ENCODE peak calls at places on chromosomes 3 and 15, in eight cellular contexts. E is progenitor cell of endocrine pancreas, D is transverse colon, L is cardiac muscle cell, R is nephron progenitor cell, K is IMR-90, Z is kidney epithelial cell, V is psoas muscle. C is an unnamed sample.

GRCh38 chr3:155504682-155505081 is 211.2 kb upstream of the STRIT1 start:
- DNase-seq in E (no peak), D (no peak), L (no peak), R (no peak), K (no peak), Z (no peak), V (no peak), C (no peak)

GRCh38 chr3:185813691-185814215 is 11.1 kb downstream of the IGF2BP2 start:
- DNase-seq in E (no peak), D (no peak), L (peak), R (no peak), K (peak), Z (no peak), V (no peak), C (no peak)

GRCh38 chr15:72375501-72375845 is 341 bp downstream of the HEXA start:
- DNase-seq in E (no peak), D (peak), L (no peak), R (no peak), K (no peak), Z (no peak), V (no peak), C (no peak)

GRCh38 chr15:69908518-69909420 is 188.9 kb downstream of the TLE3 start:
- DNase-seq in E (no peak), D (no peak), L (no peak), R (no peak), K (no peak), Z (no peak), V (no peak), C (no peak)

GRCh38 chr3:60147249-60147648 is 1097.4 kb upstream of the CFAP20DC start:
- DNase-seq in E (no peak), D (no peak), L (no peak), R (no peak), K (no peak), Z (no peak), V (no peak), C (no peak)

GRCh38 chr15:63718590-63719035 is 115.1 kb downstream of the HERC1 start:
- DNase-seq in E (no peak), D (no peak), L (no peak), R (no peak), K (peak), Z (peak), V (no peak), C (no peak)

GRCh38 chr15:81268881-81269601 is 54.9 kb downstream of the STARD5 start:
- DNase-seq in E (no peak), D (no peak), L (no peak), R (no peak), K (no peak), Z (no peak), V (no peak), C (no peak)

GRCh38 chr15:82538961-82539689 is 1.1 kb downstream of the RPS17 start:
- DNase-seq in E (no peak), D (no peak), L (no peak), R (peak), K (no peak), Z (no peak), V (no peak), C (no peak)

GRCh38 chr3:55191911-55192787 is 264.3 kb upstream of the LRTM1 start:
- DNase-seq in E (no peak), D (no peak), L (no peak), R (no peak), K (peak), Z (peak), V (no peak), C (no peak)

GRCh38 chr15:73264881-73265280 is 103.9 kb downstream of the HCN4 start:
- DNase-seq in E (no peak), D (no peak), L (no peak), R (no peak), K (no peak), Z (no peak), V (no peak), C (no peak)

GRCh38 chr3:55160241-55160877 is 232.5 kb upstream of the LRTM1 start:
- DNase-seq in E (no peak), D (peak), L (no peak), R (peak), K (peak), Z (peak), V (peak), C (no peak)

GRCh38 chr3:10764314-10765051 is 51.5 kb upstream of the SLC6A11 start:
- DNase-seq in E (no peak), D (no peak), L (no peak), R (no peak), K (no peak), Z (no peak), V (no peak), C (no peak)

GRCh38 chr3:124535306-124535705 is 194.9 kb upstream of the UMPS start:
- DNase-seq in E (no peak), D (no peak), L (no peak), R (no peak), K (no peak), Z (no peak), V (no peak), C (no peak)

GRCh38 chr3:183635107-183635430 is 354 bp upstream of the KLHL24 start:
- DNase-seq in E (no peak), D (no peak), L (no peak), R (no peak), K (no peak), Z (no peak), V (no peak), C (no peak)

GRCh38 chr15:72852268-72852667 is 68.7 kb upstream of the ADPGK start:
- DNase-seq in E (no peak), D (no peak), L (no peak), R (no peak), K (no peak), Z (no peak), V (no peak), C (no peak)

GRCh38 chr3:12553921-12554391 is 2.9 kb upstream of the MKRN2 start:
- DNase-seq in E (no peak), D (peak), L (no peak), R (no peak), K (no peak), Z (no peak), V (peak), C (no peak)

GRCh38 chr15:70378126-70379031 is 280.7 kb upstream of the TLE3 start:
- DNase-seq in E (no peak), D (no peak), L (no peak), R (no peak), K (no peak), Z (no peak), V (no peak), C (no peak)

GRCh38 chr15:42335074-42335473 is 24.2 kb upstream of the CAPN3 start:
- DNase-seq in E (no peak), D (no peak), L (no peak), R (no peak), K (no peak), Z (no peak), V (no peak), C (no peak)

GRCh38 chr3:102488316-102488715 is 53.5 kb downstream of the ZPLD1 start:
- DNase-seq in E (no peak), D (no peak), L (no peak), R (no peak), K (no peak), Z (no peak), V (no peak), C (no peak)

GRCh38 chr3:66904816-66905543 is 93.1 kb upstream of the KBTBD8 start:
- DNase-seq in E (no peak), D (no peak), L (peak), R (no peak), K (peak), Z (no peak), V (no peak), C (no peak)

GRCh38 chr3:165210132-165210531 is 13.9 kb upstream of the SLITRK3 start:
- DNase-seq in E (no peak), D (no peak), L (no peak), R (no peak), K (no peak), Z (no peak), V (no peak), C (no peak)

GRCh38 chr15:82045179-82045891 is 483 bp downstream of the MEX3B start:
- DNase-seq in E (peak), D (peak), L (peak), R (peak), K (peak), Z (no peak), V (peak), C (no peak)

GRCh38 chr3:132606085-132606484 is 9.0 kb downstream of the ACKR4 start:
- DNase-seq in E (no peak), D (no peak), L (no peak), R (no peak), K (peak), Z (no peak), V (no peak), C (no peak)

GRCh38 chr15:70741677-70742293 is 21.6 kb downstream of the UACA start:
- DNase-seq in E (no peak), D (no peak), L (no peak), R (no peak), K (peak), Z (no peak), V (no peak), C (no peak)

GRCh38 chr15:24772256-24772655 is 96.7 kb downstream of the NPAP1 start:
- DNase-seq in E (no peak), D (no peak), L (peak), R (no peak), K (no peak), Z (no peak), V (no peak), C (no peak)
- TF ChIP-seq CTCF in E (peak), D (no peak), L (no peak), R (no peak), K (no peak), Z (no peak), V (no peak), C (no peak)

GRCh38 chr15:65077291-65077980 is 890 bp downstream of the KBTBD13 start:
- DNase-seq in E (no peak), D (no peak), L (no peak), R (no peak), K (no peak), Z (no peak), V (no peak), C (no peak)

GRCh38 chr15:65076486-65077290 is at the start of gene KBTBD13:
- DNase-seq in E (no peak), D (no peak), L (peak), R (no peak), K (no peak), Z (no peak), V (no peak), C (no peak)

GRCh38 chr15:65079580-65079979 is 3.0 kb downstream of the KBTBD13 start:
- DNase-seq in E (no peak), D (no peak), L (no peak), R (no peak), K (no peak), Z (no peak), V (no peak), C (no peak)

GRCh38 chr15:65081270-65081669 is 4.7 kb downstream of the KBTBD13 start:
- DNase-seq in E (no peak), D (no peak), L (peak), R (no peak), K (no peak), Z (no peak), V (no peak), C (no peak)

GRCh38 chr15:65077981-65078352 is 1.4 kb downstream of the KBTBD13 start:
- DNase-seq in E (peak), D (peak), L (peak), R (peak), K (no peak), Z (no peak), V (peak), C (no peak)
- TF ChIP-seq CTCF in E (peak), D (peak), L (peak), R (peak), K (peak), Z (peak), V (peak), C (no peak)

GRCh38 chr15:96354731-96355560 is 24.4 kb downstream of the NR2F2 start:
- DNase-seq in E (no peak), D (no peak), L (no peak), R (no peak), K (peak), Z (no peak), V (no peak), C (no peak)
- TF ChIP-seq CTCF in E (peak), D (peak), L (peak), R (no peak), K (peak), Z (no peak), V (peak), C (peak)

DNA sequence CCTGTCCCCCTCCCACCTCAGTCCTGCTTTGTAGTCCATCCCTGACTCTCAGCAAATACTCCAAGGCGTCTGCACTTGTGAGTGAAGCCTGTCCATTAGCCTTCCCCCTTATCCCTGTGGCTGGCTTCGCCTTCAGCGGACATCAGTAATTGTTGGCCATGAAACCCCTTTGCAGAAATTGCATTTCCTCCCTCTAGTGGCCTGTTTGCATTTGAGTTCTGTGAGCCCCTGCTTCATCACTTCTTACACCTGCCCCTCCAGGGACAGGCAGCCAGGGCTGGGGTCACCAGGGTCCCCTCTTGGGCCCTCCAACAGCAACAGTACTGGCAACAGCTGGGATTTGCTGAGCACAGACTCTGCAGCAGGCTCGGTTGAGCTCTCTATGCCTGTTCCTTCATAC is 9.0 kb upstream of the LRRK1 start:
- DNase-seq in E (no peak), D (no peak), L (no peak), R (no peak), K (no peak), Z (no peak), V (no peak), C (peak)
- TF ChIP-seq CTCF in E (peak), D (no peak), L (peak), R (peak), K (no peak), Z (peak), V (no peak), C (no peak)

GRCh38 chr3:190322604-190323240 is 476 bp upstream of the CLDN1 start:
- DNase-seq in E (no peak), D (no peak), L (no peak), R (no peak), K (no peak), Z (no peak), V (no peak), C (no peak)
- TF ChIP-seq CTCF in E (no peak), D (no peak), L (no peak), R (peak), K (no peak), Z (no peak), V (no peak), C (no peak)

DNA sequence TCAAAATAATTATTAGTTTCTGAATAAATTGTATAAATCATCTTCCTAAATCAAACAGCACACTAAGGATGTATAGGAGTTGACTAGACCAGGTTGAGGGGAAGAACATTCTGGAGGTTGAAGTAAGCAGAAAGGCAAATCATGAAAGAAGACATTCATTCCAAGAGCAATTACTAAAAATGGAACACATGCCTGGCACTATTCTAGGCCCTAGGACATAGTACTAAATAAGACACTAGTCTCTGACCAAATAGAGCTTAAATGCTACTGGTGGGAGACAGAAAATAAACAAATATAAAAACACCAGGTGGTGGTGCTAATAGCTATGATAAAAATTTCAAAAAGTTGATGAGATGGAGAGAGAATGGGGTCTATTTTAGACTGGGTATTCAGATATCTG is 190.1 kb downstream of the TBC1D5 start:
- DNase-seq in E (no peak), D (no peak), L (no peak), R (no peak), K (no peak), Z (no peak), V (no peak), C (no peak)
- TF ChIP-seq CTCF in E (no peak), D (no peak), L (no peak), R (no peak), K (no peak), Z (no peak), V (no peak), C (no peak)

GRCh38 chr15:78767331-78767951 is 43.8 kb downstream of the ADAMTS7 start:
- DNase-seq in E (no peak), D (peak), L (no peak), R (no peak), K (no peak), Z (no peak), V (peak), C (no peak)
- TF ChIP-seq CTCF in E (no peak), D (no peak), L (no peak), R (no peak), K (no peak), Z (no peak), V (no peak), C (no peak)

GRCh38 chr3:97896547-97896946 is 74.7 kb downstream of the CRYBG3 start:
- DNase-seq in E (no peak), D (no peak), L (no peak), R (no peak), K (no peak), Z (no peak), V (no peak), C (no peak)
- TF ChIP-seq CTCF in E (no peak), D (no peak), L (no peak), R (no peak), K (no peak), Z (no peak), V (no peak), C (no peak)

DNA sequence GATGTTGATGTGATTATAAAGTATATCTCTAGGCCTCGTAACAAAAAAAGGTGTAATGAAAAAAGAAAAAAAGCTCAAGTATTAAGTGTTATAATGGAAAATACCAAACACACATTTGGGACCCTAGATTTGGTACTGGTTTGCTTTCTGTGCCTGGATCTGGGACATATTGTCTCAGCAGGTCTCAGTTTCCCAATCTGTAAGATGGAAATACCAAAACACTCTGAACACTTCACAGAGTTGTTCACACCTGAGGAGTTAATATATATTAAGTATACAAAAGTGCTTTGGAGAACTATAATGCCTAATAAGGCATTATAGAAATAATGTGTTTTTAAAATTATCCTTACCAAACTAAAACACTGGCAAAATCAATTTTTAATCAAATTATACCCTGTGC is 60.0 kb downstream of the CLASP2 start:
- DNase-seq in E (no peak), D (no peak), L (no peak), R (no peak), K (no peak), Z (no peak), V (no peak), C (no peak)
- TF ChIP-seq CTCF in E (no peak), D (no peak), L (no peak), R (no peak), K (no peak), Z (no peak), V (no peak), C (no peak)

GRCh38 chr15:90018216-90018831 is 17.2 kb downstream of the ZNF710 start:
- DNase-seq in E (no peak), D (peak), L (no peak), R (no peak), K (no peak), Z (no peak), V (no peak), C (no peak)
- TF ChIP-seq CTCF in E (no peak), D (no peak), L (no peak), R (no peak), K (no peak), Z (no peak), V (no peak), C (no peak)